ENCODE peak calls at places on chromosomes 6 and 20, in eight cellular contexts. Y, V, B, Z, J, A, Q and X are unnamed samples.
A peak's percentile ranks its signal among the peaks of the same experiment; 100 is the strongest.

GRCh38 chr6:137799950-137800568 is 67.0 kb upstream of the TNFAIP3 start:
- DNase-seq in Z (peak; percentile 24), Q (no peak), B (peak; percentile 29), A (peak; percentile 72), Y (peak; percentile 16), V (no peak), J (peak; percentile 69), X (peak; percentile 21)

GRCh38 chr6:31386977-31387376 is 16.4 kb upstream of the MICA start:
- DNase-seq in J (no peak), Y (no peak), Z (no peak), V (no peak), Q (no peak), B (no peak), A (no peak), X (no peak)

GRCh38 chr6:129133770-129134192 is 250.8 kb downstream of the LAMA2 start:
- DNase-seq in Y (no peak), Z (no peak), B (no peak), V (no peak), A (no peak), Q (no peak), J (no peak), X (no peak)

GRCh38 chr6:48111143-48111506 is at the start of gene PTCHD4:
- DNase-seq in Z (no peak), Q (peak; percentile 61), Y (no peak), B (peak; percentile 28), V (no peak), A (no peak), J (no peak), X (peak; percentile 16)

GRCh38 chr6:81762132-81762531 is 9.7 kb upstream of the TENT5A start:
- DNase-seq in V (no peak), J (no peak), B (no peak), A (no peak), Z (no peak), Q (no peak), Y (no peak), X (no peak)

GRCh38 chr6:144782634-144783033 is 497.5 kb downstream of the UTRN start:
- DNase-seq in V (no peak), Y (no peak), B (no peak), Z (no peak), A (no peak), Q (no peak), J (no peak), X (no peak)

GRCh38 chr6:83546636-83547035 is 34.3 kb downstream of the PRSS35 start:
- DNase-seq in A (no peak), Q (no peak), Y (no peak), B (no peak), Z (no peak), V (no peak), J (no peak), X (no peak)

GRCh38 chr6:161422710-161423109 is 148.8 kb upstream of the AGPAT4 start:
- DNase-seq in Q (no peak), J (no peak), A (no peak), Y (no peak), Z (no peak), V (no peak), B (peak; percentile 35), X (no peak)

GRCh38 chr20:57450419-57450818 is 59.2 kb downstream of the RBM38 start:
- DNase-seq in A (no peak), B (no peak), Q (no peak), Z (peak; percentile 86), Y (no peak), V (no peak), J (peak; percentile 20), X (no peak)

GRCh38 chr6:11236915-11237314 is 4.4 kb upstream of the NEDD9 start:
- DNase-seq in B (no peak), Q (no peak), Y (no peak), Z (no peak), J (no peak), A (no peak), V (no peak), X (no peak)